ENCODE peak calls at places on chromosomes 11 and 22, in seven cellular contexts. S is colonic mucosa, R is bronchial epithelial cell, Y is hepatocyte, L is SK-N-SH, P is BJ, X is cardiac muscle cell. F is an unnamed sample.

GRCh38 chr11:76208829-76209670 is 2.7 kb upstream of the WNT11 start:
- DNase-seq in S (peak), Y (peak), R (no peak), P (no peak), L (peak), X (peak), F (no peak)

GRCh38 chr11:64560139-64560771 is 30.8 kb upstream of the SLC22A12 start:
- DNase-seq in P (no peak), R (no peak), Y (no peak), S (no peak), X (no peak), L (no peak), F (no peak)

GRCh38 chr11:122207921-122208764 is 92.1 kb upstream of the BLID start:
- DNase-seq in L (no peak), S (no peak), P (no peak), X (peak), Y (no peak), R (no peak), F (peak)

GRCh38 chr22:50341977-50342650 is 1.0 kb upstream of the PPP6R2 start:
- DNase-seq in S (peak), P (no peak), R (peak), X (peak), L (peak), Y (peak), F (peak)

GRCh38 chr22:28815101-28815500 is 14.7 kb upstream of the XBP1 start:
- DNase-seq in P (no peak), L (no peak), R (no peak), X (no peak), Y (no peak), S (no peak), F (no peak)

GRCh38 chr22:30481711-30482110 is 9.9 kb upstream of the SEC14L3 start:
- DNase-seq in L (no peak), R (peak), X (peak), Y (no peak), S (no peak), P (no peak), F (no peak)

GRCh38 chr11:83156996-83157754 is at the start of gene PCF11:
- DNase-seq in R (no peak), P (no peak), L (no peak), X (no peak), S (no peak), Y (no peak), F (no peak)

GRCh38 chr11:65100674-65101350 is 4.8 kb downstream of the VPS51 start:
- DNase-seq in Y (no peak), R (no peak), L (no peak), X (peak), S (no peak), P (no peak), F (no peak)

GRCh38 chr11:71502871-71503435 is 24.1 kb upstream of the KRTAP5-7 start:
- DNase-seq in L (no peak), R (no peak), X (no peak), P (no peak), Y (no peak), S (no peak), F (no peak)

GRCh38 chr11:60305906-60306619 is 21.0 kb upstream of the MS4A6E start:
- DNase-seq in S (no peak), R (peak), L (no peak), Y (no peak), P (no peak), X (peak), F (no peak)

GRCh38 chr22:50338860-50339462 is 4.2 kb upstream of the PPP6R2 start:
- DNase-seq in X (no peak), L (no peak), S (no peak), P (no peak), Y (no peak), R (no peak), F (no peak)

DNA sequence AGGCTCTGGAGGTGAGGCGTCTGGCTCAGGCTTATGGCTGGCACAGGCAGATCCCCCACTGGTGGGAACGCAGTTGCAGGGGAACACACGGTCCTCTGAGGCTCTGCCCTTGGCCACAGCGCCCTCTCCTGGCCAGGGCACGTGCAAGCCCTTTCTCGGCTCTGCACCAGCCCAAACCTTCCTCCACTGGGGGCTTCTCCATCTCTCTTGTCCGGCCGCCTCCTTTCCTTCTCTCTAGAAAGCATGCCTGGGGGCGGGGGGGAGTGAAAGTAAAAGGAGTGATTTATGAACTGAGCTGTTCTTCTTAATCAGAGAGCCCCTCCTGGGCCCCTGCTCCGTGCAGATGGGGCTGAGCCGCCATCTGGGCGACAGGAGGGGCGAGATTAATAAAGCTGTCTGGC is 56.5 kb downstream of the TP53I11 start:
- DNase-seq in S (peak), X (peak), Y (peak), P (no peak), R (peak), L (peak), F (peak)
- TF ChIP-seq CTCF in S (peak), X (peak), Y (peak), P (peak), R (peak), L (peak), F (peak)

GRCh38 chr11:119293461-119293860 is 23.5 kb downstream of the MCAM start:
- DNase-seq in Y (no peak), S (no peak), X (no peak), P (no peak), L (no peak), R (no peak), F (no peak)

GRCh38 chr11:119298726-119299125 is 18.2 kb downstream of the MCAM start:
- DNase-seq in P (no peak), L (no peak), S (no peak), X (no peak), Y (no peak), R (no peak), F (no peak)

GRCh38 chr11:119290894-119291497 is 25.9 kb downstream of the MCAM start:
- DNase-seq in Y (no peak), X (no peak), R (no peak), P (no peak), L (no peak), S (no peak), F (no peak)

GRCh38 chr11:119297938-119298337 is 19.0 kb downstream of the MCAM start:
- DNase-seq in S (no peak), Y (no peak), R (no peak), L (no peak), X (no peak), P (no peak), F (no peak)

DNA sequence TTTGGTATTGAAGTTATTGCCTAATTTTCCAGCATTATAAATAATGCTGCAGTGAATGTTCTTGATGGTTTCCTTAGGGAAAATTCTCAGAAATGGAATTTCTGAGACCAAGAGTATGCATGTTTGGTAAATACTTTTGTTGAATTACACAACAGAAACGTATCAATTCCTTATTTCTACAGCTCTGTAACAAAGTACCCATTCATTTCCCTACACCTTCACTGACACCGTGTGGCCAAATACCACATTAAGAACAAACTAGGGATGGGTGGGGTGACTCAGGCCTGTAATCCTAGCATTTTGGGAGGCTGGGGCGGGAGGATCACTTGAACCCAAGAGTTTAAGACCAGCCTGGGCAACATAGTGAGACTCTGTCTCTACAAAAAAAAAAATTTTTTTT is 21.8 kb downstream of the MCAM start:
- DNase-seq in R (peak), Y (no peak), S (no peak), P (no peak), X (peak), L (no peak), F (peak)
- TF ChIP-seq CTCF in R (no peak), Y (no peak), S (no peak), P (no peak), X (no peak), L (peak), F (no peak)

GRCh38 chr11:68213555-68214172 is 568 bp upstream of the KMT5B start:
- DNase-seq in X (peak), P (peak), Y (peak), L (peak), R (peak), S (peak), F (peak)

GRCh38 chr11:68211546-68211945 is 1.6 kb downstream of the KMT5B start:
- DNase-seq in S (peak), P (no peak), X (no peak), Y (peak), L (no peak), R (peak), F (no peak)

GRCh38 chr11:68214173-68215086 is 1.3 kb upstream of the KMT5B start:
- DNase-seq in L (peak), S (peak), R (no peak), Y (no peak), X (no peak), P (no peak), F (no peak)

GRCh38 chr11:68213135-68213515 is at the start of gene KMT5B:
- DNase-seq in P (no peak), L (peak), Y (peak), S (peak), R (no peak), X (peak), F (peak)

DNA sequence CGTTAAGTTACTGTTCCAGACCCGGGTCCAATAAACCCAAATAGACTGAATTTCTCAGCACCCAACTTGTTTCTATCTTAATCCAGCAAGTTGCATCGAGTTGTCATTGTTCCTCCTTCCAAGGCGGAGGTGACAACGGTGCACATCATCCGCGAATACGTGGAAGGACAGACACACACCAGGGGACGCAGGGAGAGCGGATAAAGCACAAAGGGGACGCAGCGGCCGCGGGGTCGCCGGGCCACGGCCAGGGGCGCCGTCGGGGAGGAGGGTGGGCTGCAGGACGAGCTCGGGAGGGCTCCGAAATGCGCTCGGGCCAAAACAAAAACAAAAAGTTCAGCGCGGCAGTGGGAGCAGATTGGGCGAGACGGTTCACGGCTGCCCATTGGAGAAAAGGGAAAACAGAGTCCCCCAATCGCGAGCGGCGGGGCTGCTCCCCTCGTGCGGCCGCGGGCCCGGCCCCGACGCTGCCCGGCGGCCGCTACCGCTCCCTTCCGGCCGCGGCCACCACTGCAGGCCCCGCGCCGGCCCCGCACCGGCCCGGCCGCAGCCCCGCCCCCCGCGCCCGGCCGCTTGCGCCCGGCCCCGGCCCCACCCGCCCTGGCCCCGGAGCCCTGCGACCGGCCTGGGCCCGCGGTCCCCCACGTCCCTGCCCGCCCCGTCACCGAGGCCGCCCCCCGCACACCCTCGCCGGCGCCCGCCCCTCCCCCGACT is 518 bp downstream of the KMT5B start:
- DNase-seq in S (peak), L (peak), X (peak), P (no peak), R (peak), Y (peak), F (peak)
- TF ChIP-seq CTCF in S (no peak), L (peak), X (no peak), P (no peak), R (no peak), Y (peak), F (no peak)

DNA sequence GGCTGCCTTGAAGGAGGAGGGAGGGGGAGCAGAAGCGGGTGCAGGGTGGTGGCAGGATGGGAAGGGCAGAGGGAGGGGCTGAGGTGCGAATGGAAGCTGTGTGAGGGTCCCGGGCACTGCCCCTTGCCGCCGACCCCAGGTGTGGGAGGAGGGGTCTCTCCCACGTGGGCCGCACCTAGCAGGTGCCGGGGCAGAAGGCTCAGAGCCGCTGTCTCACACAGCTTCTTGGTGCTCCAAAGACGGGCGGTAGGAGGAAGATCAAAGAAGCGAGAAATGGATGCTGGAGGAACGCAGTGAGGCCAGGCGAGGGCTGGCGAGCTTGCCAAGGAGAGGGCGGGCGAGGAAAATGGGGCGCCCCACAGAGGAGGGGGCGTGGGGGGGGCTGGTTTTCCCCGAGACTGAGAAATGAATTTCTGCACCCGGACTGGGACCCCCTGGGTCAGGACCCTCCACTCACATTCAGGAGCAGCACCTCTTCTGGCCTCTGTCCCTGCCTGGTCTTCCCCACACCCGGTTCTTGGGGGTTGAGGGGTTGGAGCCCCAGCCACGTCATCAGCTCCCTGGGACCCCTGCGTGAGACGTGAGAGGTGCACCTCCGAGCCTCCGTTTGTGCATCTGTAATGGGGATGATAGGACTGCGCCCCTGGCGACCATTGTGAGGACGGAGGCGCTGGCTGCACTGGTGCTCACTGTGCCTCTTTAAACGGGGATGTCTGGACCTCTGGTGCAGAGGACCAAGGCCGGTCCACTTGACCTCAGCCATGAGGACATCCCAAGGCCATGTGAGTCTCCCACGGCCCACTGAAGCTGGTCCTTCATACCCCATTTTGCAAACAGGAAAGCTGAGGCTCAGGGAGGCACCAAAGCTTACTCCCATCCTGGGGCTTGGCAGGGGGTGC is 16.8 kb downstream of the LSP1 start:
- DNase-seq in S (no peak), P (no peak), X (no peak), R (no peak), Y (no peak), L (no peak), F (no peak)
- TF ChIP-seq CTCF in S (no peak), P (no peak), X (peak), R (peak), Y (no peak), L (no peak), F (peak)

DNA sequence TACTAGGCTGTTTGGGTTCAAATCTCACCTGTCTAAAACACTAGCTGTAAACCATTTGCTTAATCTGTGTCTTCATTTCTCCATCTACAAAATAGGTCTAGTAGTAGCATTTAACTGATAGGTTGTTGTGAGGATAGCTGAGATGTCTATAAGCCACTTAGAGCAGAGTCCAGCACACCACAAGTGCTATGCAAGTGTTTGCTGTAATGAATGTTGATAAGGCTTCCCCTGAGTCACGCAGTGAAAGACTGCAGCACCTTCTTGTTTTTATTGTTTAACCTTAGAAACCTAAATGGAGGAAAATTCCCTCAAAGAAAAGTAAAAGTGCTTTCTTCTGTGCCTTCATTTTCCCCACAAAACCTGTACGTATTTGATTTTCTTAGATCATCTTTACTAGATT is 23.1 kb upstream of the LDHA start:
- DNase-seq in X (peak), S (no peak), Y (peak), L (no peak), R (no peak), P (no peak), F (no peak)
- TF ChIP-seq CTCF in X (no peak), S (no peak), Y (no peak), L (no peak), R (no peak), P (no peak), F (no peak)

GRCh38 chr11:61719968-61720367 is 32.5 kb upstream of the MYRF start:
- DNase-seq in X (no peak), P (no peak), L (no peak), R (no peak), S (no peak), Y (no peak), F (no peak)

GRCh38 chr11:61717286-61718033 is 35.0 kb upstream of the MYRF start:
- DNase-seq in R (no peak), L (no peak), Y (no peak), S (no peak), P (no peak), X (no peak), F (no peak)

GRCh38 chr11:61720597-61720996 is 31.8 kb upstream of the MYRF start:
- DNase-seq in L (no peak), P (no peak), R (no peak), Y (no peak), S (no peak), X (no peak), F (no peak)

GRCh38 chr11:61718046-61718531 is 34.3 kb upstream of the MYRF start:
- DNase-seq in Y (no peak), P (no peak), L (peak), X (no peak), S (no peak), R (no peak), F (no peak)

GRCh38 chr11:61718613-61719302 is 33.7 kb upstream of the MYRF start:
- DNase-seq in P (peak), Y (peak), R (no peak), X (peak), S (no peak), L (peak), F (peak)
- TF ChIP-seq CTCF in P (no peak), Y (no peak), R (no peak), X (no peak), S (no peak), L (no peak), F (no peak)